ENCODE peak calls at places on chromosomes 12 and 14, in seven cellular contexts. R, V, C, X, Q, N and I are unnamed samples.

GRCh38 chr12:95802482-95803264 is 12.1 kb upstream of the NTN4 start:
- DNase-seq in R (peak; percentile 93), V (no peak), C (no peak), X (no peak), Q (peak; percentile 27), N (peak; percentile 56), I (no peak)

GRCh38 chr12:21751517-21751916 is 23.0 kb downstream of the KCNJ8 start:
- DNase-seq in R (peak; percentile 74), V (no peak), C (no peak), X (no peak), Q (no peak), N (peak; percentile 24), I (no peak)

GRCh38 chr14:38143651-38144505 is 63.8 kb upstream of the SSTR1 start:
- DNase-seq in R (peak; percentile 92), V (no peak), C (no peak), X (no peak), Q (no peak), N (no peak), I (no peak)

GRCh38 chr14:31362746-31363145 is 57.6 kb downstream of the HEATR5A start:
- DNase-seq in R (no peak), V (no peak), C (no peak), X (no peak), Q (no peak), N (no peak), I (no peak)

GRCh38 chr12:72134934-72135333 is 137.2 kb upstream of the TRHDE start:
- DNase-seq in R (no peak), V (no peak), C (no peak), X (no peak), Q (no peak), N (no peak), I (no peak)

GRCh38 chr12:31590730-31591307 is at the start of gene DENND5B:
- DNase-seq in R (peak; percentile 61), V (no peak), C (peak; percentile 82), X (peak; percentile 88), Q (peak; percentile 82), N (peak; percentile 79), I (peak; percentile 85)

GRCh38 chr14:51824191-51824590 is 36.2 kb upstream of the GNG2 start:
- DNase-seq in R (no peak), V (no peak), C (no peak), X (no peak), Q (no peak), N (no peak), I (no peak)

GRCh38 chr12:1972856-1973317 is 31.4 kb downstream of the DCP1B start:
- DNase-seq in R (peak; percentile 63), V (no peak), C (no peak), X (peak; percentile 51), Q (peak; percentile 41), N (no peak), I (no peak)

GRCh38 chr14:104343294-104343625 is 204.9 kb downstream of the KIF26A start:
- DNase-seq in R (no peak), V (no peak), C (no peak), X (no peak), Q (no peak), N (no peak), I (no peak)

GRCh38 chr14:95871531-95871930 is 5.1 kb upstream of the TUNAR start:
- DNase-seq in R (no peak), V (no peak), C (no peak), X (no peak), Q (no peak), N (no peak), I (no peak)

GRCh38 chr12:46430340-46430948 is 57.9 kb upstream of the SLC38A2 start:
- DNase-seq in R (peak; percentile 89), V (peak; percentile 64), C (no peak), X (no peak), Q (no peak), N (no peak), I (no peak)

GRCh38 chr14:82345149-82345548 is 811.5 kb upstream of the SEL1L start:
- DNase-seq in R (no peak), V (no peak), C (no peak), X (no peak), Q (no peak), N (no peak), I (no peak)

GRCh38 chr14:105484997-105485393 is 1.7 kb upstream of the CRIP1 start:
- DNase-seq in R (no peak), V (no peak), C (no peak), X (no peak), Q (no peak), N (no peak), I (no peak)

GRCh38 chr12:110102255-110102654 is 21.9 kb upstream of the IFT81 start:
- DNase-seq in R (peak; percentile 64), V (no peak), C (no peak), X (no peak), Q (no peak), N (no peak), I (peak; percentile 86)

GRCh38 chr12:55629058-55629841 is 7.4 kb upstream of the OR10P1 start:
- DNase-seq in R (no peak), V (no peak), C (no peak), X (no peak), Q (no peak), N (no peak), I (no peak)

GRCh38 chr12:10169094-10169493 is 2.8 kb downstream of the OLR1 start:
- DNase-seq in R (peak; percentile 75), V (no peak), C (no peak), X (no peak), Q (no peak), N (no peak), I (no peak)

GRCh38 chr12:10174986-10175614 is 3.2 kb upstream of the OLR1 start:
- DNase-seq in R (no peak), V (no peak), C (no peak), X (no peak), Q (no peak), N (no peak), I (no peak)

GRCh38 chr12:10175849-10176641 is 2.8 kb upstream of the TMEM52B start:
- DNase-seq in R (no peak), V (no peak), C (no peak), X (no peak), Q (peak; percentile 10), N (no peak), I (no peak)

GRCh38 chr12:10170199-10170598 is 1.7 kb downstream of the OLR1 start:
- DNase-seq in R (no peak), V (no peak), C (no peak), X (no peak), Q (no peak), N (no peak), I (no peak)

GRCh38 chr12:10171954-10172353 is at the start of gene OLR1:
- DNase-seq in R (peak; percentile 55), V (no peak), C (no peak), X (no peak), Q (no peak), N (no peak), I (no peak)
- TF ChIP-seq POLR2A in R (no peak), V (no peak), C (no peak), X (no peak), Q (no peak), N (peak; percentile 53), I (no peak)

GRCh38 chr12:3020399-3020798 is 56.8 kb upstream of the TSPAN9 start:
- DNase-seq in R (no peak), V (no peak), C (no peak), X (no peak), Q (no peak), N (no peak), I (no peak)

GRCh38 chr12:3019005-3019680 is 58.0 kb upstream of the TSPAN9 start:
- DNase-seq in R (no peak), V (no peak), C (no peak), X (no peak), Q (no peak), N (no peak), I (no peak)

GRCh38 chr12:3016191-3016590 is 57.0 kb downstream of the TEAD4 start:
- DNase-seq in R (no peak), V (no peak), C (no peak), X (no peak), Q (no peak), N (no peak), I (no peak)

GRCh38 chr12:3017281-3017680 is 58.1 kb downstream of the TEAD4 start:
- DNase-seq in R (no peak), V (no peak), C (no peak), X (no peak), Q (no peak), N (no peak), I (no peak)

GRCh38 chr12:3018284-3019004 is 58.7 kb upstream of the TSPAN9 start:
- DNase-seq in R (no peak), V (no peak), C (no peak), X (no peak), Q (no peak), N (no peak), I (no peak)
- H3K36me3 ChIP-seq in R (peaks cover 17% of the 10 kb centered on the region), V (no peaks in the 10 kb centered on the region), C (no peaks in the 10 kb centered on the region), X (no peaks in the 10 kb centered on the region), Q (no peaks in the 10 kb centered on the region), N (peaks cover 14% of the 10 kb centered on the region), I (no peaks in the 10 kb centered on the region)

DNA sequence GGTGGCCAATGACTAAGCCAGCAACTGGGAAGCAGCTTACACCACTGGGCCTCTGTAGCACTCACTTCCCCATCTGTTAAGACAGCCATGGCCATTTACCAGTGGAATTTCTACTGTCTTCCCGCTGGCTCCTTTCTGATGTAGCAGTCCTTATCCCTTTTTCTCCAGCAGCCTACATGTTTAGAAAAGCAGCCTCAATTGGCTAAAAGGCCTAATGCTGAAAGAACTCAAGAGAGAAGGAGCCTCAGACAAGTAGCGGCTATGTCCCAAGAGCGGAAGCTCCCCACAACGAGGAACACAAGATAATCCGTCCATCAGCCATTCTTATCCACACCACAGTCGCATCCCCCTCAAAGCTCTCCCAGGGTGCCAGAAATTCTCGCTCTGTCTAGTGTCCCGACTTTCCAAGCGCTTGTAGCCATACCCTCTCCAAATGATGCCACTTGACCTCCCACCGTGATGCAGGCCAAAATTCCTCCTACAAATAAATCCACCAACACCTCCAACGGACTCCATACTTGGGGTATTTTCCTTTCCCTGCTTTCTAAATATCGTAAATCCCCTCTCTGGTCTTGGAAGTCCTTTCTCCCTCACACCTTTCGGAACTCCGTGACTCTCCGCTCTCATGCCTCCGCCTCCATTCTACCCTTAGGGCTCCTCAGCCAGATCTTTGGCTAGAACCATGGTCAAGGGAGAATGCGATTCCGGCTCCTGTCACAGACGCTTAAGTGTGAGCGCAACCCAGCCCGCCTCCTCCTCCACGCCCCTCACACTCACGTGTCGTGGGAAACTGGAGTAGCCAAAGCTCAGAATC is 527 bp downstream of the M6PR start:
- DNase-seq in R (peak; percentile 40), V (no peak), C (peak; percentile 19), X (no peak), Q (peak; percentile 10), N (no peak), I (peak; percentile 40)
- TF ChIP-seq POLR2A in R (no peak), V (no peak), C (no peak), X (no peak), Q (no peak), N (no peak), I (no peak)

DNA sequence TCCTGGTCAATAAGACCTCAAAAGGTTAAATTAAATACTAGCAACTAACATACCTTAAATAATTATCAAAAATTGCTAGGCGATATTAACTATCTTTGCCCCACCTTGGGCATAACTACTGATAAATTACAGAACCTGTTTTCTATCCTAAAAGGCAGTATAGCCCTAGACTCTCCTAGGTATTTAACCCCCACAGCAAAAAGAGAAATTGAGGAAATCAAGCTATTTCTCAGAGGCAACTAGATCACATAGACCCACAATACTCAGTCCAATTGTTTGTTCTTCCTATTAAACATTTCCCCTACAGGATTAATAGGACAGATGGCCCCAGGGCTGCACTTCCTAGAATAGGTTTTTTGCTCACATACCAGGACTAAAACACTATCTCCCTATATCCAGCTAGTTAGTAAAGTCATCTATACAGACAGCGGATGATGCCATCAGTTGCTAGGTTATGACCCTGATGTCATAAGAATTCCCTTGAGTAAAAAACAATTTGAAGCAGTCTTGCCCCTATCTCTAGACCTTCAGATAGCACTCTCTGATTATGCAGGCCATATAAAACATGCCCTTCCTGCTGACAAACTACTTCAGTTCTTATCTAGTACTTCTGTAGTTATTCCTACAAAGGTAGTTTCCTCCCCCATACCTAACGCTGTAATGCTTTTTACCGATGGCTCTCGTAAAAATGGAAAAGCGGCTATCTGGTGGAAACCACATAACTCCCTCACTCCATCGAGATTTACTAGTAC is 118.4 kb downstream of the PPHLN1 start:
- DNase-seq in R (no peak), V (no peak), C (no peak), X (no peak), Q (no peak), N (no peak), I (no peak)
- H3K36me3 ChIP-seq in R (peaks cover 21% of the 10 kb centered on the region), V (peaks cover 17% of the 10 kb centered on the region), C (no peaks in the 10 kb centered on the region), X (peaks cover 42% of the 10 kb centered on the region), Q (no peaks in the 10 kb centered on the region), N (no peaks in the 10 kb centered on the region), I (no peaks in the 10 kb centered on the region)